ENCODE peak calls at places on chromosome 5, in eight cellular contexts. T is PC-3; C is PC-9; A is caudate nucleus; D is dorsolateral prefrontal cortex; F is fibroblast of lung; K is colonic mucosa; W is CD8-positive, alpha-beta T cell. J is an unnamed sample.

GRCh38 chr5:39217365-39218281 is 1.7 kb downstream of the FYB1 start:
- DNase-seq in W (peak; percentile 81), C (peak; percentile 80), A (no peak), D (peak; percentile 38), F (peak; percentile 60), T (peak; percentile 95), K (peak; percentile 78), J (no peak)

GRCh38 chr5:149611327-149611726 is 30.0 kb downstream of the ARHGEF37 start:
- DNase-seq in W (no peak), T (no peak), K (peak; percentile 84), F (peak; percentile 80), D (peak; percentile 50), A (no peak), C (no peak), J (no peak)

GRCh38 chr5:88829773-88830172 is 53.2 kb downstream of the MEF2C start:
- DNase-seq in D (no peak), K (no peak), A (no peak), F (no peak), W (no peak), T (no peak), C (no peak), J (no peak)

GRCh38 chr5:112923148-112923917 is 1.3 kb upstream of the REEP5 start:
- DNase-seq in T (no peak), K (no peak), D (no peak), A (no peak), W (peak; percentile 24), F (no peak), C (no peak), J (no peak)

GRCh38 chr5:6576861-6577501 is 55.9 kb downstream of the NSUN2 start:
- DNase-seq in K (no peak), F (peak; percentile 61), C (peak; percentile 50), T (peak; percentile 96), W (no peak), A (no peak), D (peak; percentile 66), J (no peak)

GRCh38 chr5:139138790-139139189 is 59.4 kb downstream of the SIL1 start:
- DNase-seq in T (peak; percentile 69), C (peak; percentile 16), W (no peak), F (peak; percentile 74), A (no peak), D (no peak), K (no peak), J (no peak)

GRCh38 chr5:30239331-30240022 is 954.0 kb upstream of the CDH6 start:
- DNase-seq in T (no peak), F (no peak), K (no peak), W (no peak), A (no peak), C (no peak), D (no peak), J (no peak)

GRCh38 chr5:64790210-64790609 is 21.5 kb downstream of the CWC27 start:
- DNase-seq in F (peak; percentile 23), C (no peak), A (no peak), D (no peak), T (peak; percentile 45), W (no peak), K (no peak), J (no peak)

GRCh38 chr5:39977231-39977630 is 552.5 kb upstream of the DAB2 start:
- DNase-seq in F (peak; percentile 7), T (no peak), K (no peak), W (no peak), C (no peak), D (no peak), A (no peak), J (no peak)

GRCh38 chr5:160047362-160047761 is 38.4 kb downstream of the TTC1 start:
- DNase-seq in F (no peak), D (no peak), W (no peak), A (no peak), T (no peak), K (no peak), C (no peak), J (no peak)

GRCh38 chr5:147051193-147051592 is 172.6 kb upstream of the PPP2R2B start:
- DNase-seq in C (no peak), K (no peak), D (no peak), A (no peak), T (peak; percentile 5), W (no peak), F (peak; percentile 80), J (no peak)

GRCh38 chr5:80668016-80668969 is 13.5 kb upstream of the DHFR start:
- DNase-seq in K (no peak), D (no peak), A (no peak), C (no peak), T (no peak), W (no peak), F (no peak), J (no peak)

GRCh38 chr5:6705959-6706358 is 7.3 kb upstream of the TENT4A start:
- DNase-seq in W (no peak), A (no peak), T (no peak), F (no peak), D (no peak), C (no peak), K (no peak), J (no peak)

GRCh38 chr5:59810041-59810440 is 83.5 kb downstream of the PDE4D start:
- DNase-seq in W (peak; percentile 50), K (peak; percentile 70), T (peak; percentile 55), F (peak; percentile 45), A (peak; percentile 19), C (peak; percentile 49), D (peak; percentile 70), J (no peak)

GRCh38 chr5:136035837-136036236 is 7.0 kb downstream of the TGFBI start:
- DNase-seq in C (no peak), D (no peak), K (no peak), F (no peak), T (peak; percentile 36), W (no peak), A (no peak), J (no peak)
- H3K27ac ChIP-seq in C (no peak overlapping the region), D (no peak overlapping the region), K (no peak overlapping the region), F (no peak overlapping the region), T (no peak overlapping the region), W (no peak overlapping the region), A (no peak overlapping the region), J (no peak overlapping the region)

GRCh38 chr5:33852327-33852726 is 39.5 kb downstream of the ADAMTS12 start:
- DNase-seq in C (no peak), W (no peak), A (no peak), K (no peak), D (no peak), F (peak; percentile 64), T (no peak), J (no peak)
- H3K27ac ChIP-seq in C (peak overlapping the region; percentile 88), W (no peak overlapping the region), A (no peak overlapping the region), K (no peak overlapping the region), D (no peak overlapping the region), F (no peak overlapping the region), T (no peak overlapping the region), J (no peak overlapping the region)

DNA sequence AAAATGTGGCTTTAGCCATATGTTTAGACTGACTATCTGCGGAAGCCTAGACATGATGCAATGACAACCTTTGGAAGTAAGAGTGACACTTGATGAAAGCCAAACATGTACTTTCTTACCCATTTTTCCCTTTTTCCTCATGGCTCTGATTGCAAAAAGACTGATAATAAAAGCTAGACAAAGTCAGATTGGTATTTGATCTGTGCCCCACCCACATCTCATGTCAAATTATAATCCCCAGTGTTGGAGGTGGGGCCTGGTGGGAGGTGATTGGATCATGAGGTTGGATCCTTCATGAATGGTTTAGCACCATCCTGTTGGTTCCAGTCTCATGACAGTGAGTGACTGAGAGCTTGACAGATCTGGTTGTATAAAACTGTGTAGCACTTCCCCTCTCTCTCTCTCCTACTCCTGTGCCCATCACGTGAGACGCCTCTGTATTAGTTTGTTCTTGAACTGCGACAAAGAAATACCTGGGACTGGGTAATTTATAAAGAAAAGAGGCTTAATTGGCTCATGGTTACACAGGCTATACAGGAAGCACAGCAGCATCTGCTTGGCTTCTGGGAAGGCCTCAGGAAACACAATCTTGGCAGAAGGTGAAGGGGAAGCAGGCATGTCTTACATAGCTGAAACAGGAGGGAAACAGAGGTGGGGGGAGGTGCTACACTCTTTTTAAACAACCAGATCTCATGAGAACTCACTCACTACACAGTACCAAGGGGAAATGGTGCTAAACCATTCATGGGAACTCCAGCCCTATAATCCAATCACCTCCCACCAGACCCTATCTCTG is 243.3 kb upstream of the PIK3R1 start:
- DNase-seq in A (no peak), W (no peak), D (no peak), F (no peak), T (no peak), C (no peak), K (no peak), J (no peak)
- H3K27ac ChIP-seq in A (no peak overlapping the region), W (no peak overlapping the region), D (peak overlapping the region; percentile 79), F (no peak overlapping the region), T (no peak overlapping the region), C (no peak overlapping the region), K (no peak overlapping the region), J (no peak overlapping the region)

DNA sequence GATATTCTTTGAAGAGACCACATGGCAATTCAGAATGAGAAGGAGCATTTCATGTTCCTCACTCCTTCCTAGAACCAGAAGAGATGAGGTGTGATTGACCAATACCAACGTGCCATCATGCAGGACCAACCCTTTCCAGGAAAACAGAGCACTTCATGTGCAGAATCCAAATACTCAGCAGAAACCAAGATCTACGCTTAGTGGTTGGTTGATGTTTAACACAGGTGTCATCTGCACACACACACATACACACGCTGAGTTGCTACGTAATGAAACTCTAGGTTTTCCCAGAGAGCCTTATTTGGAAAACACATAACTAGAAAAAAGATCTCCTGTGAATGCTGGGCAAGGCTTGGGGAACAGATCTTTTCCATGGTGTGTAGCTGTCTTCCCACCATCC is 21.1 kb upstream of the ZNF622 start:
- DNase-seq in K (no peak), D (no peak), T (no peak), F (no peak), A (no peak), C (no peak), W (no peak), J (no peak)
- H3K27ac ChIP-seq in K (peak overlapping the region; percentile 60), D (no peak overlapping the region), T (no peak overlapping the region), F (no peak overlapping the region), A (no peak overlapping the region), C (no peak overlapping the region), W (no peak overlapping the region), J (no peak overlapping the region)

J was measured in substantia nigra.